ENCODE peak calls at places on chromosomes 16 and 17, in six cellular contexts. T is ascending aorta; C is CD8-positive, alpha-beta T cell; D is activated B cell treated with CpG ODN at 0.5 μM for 24 hours; J is MM.1S; Y is mesothelial cell of epicardium. W is an unnamed sample.
A peak's percentile ranks its signal among the peaks of the same experiment; 100 is the strongest.

GRCh38 chr16:7566360-7566759 is 233.7 kb downstream of the RBFOX1 start:
- DNase-seq in T (no peak), C (no peak), D (no peak), J (no peak), Y (no peak), W (no peak)

GRCh38 chr17:73956595-73957465 is 246.6 kb upstream of the RPL38 start:
- DNase-seq in T (peak; percentile 53), C (peak; percentile 70), D (peak; percentile 26), J (peak; percentile 9), Y (no peak), W (peak; percentile 88)

GRCh38 chr16:10373556-10373955 is 12.3 kb upstream of the ATF7IP2 start:
- DNase-seq in T (no peak), C (no peak), D (no peak), J (no peak), Y (no peak), W (no peak)

GRCh38 chr16:66427036-66427446 is at the start of gene BEAN1:
- DNase-seq in T (peak; percentile 63), C (no peak), D (no peak), J (no peak), Y (no peak), W (no peak)

GRCh38 chr17:34756670-34757021 is 177.3 kb downstream of the TMEM132E start:
- DNase-seq in T (peak; percentile 52), C (no peak), D (no peak), J (no peak), Y (no peak), W (peak; percentile 53)

GRCh38 chr17:40306395-40306794 is 2.6 kb upstream of the RARA start:
- DNase-seq in T (no peak), C (no peak), D (no peak), J (no peak), Y (no peak), W (no peak)

GRCh38 chr16:30535777-30536190 is 1.1 kb upstream of the ZNF747 start:
- DNase-seq in T (peak; percentile 75), C (peak; percentile 61), D (peak; percentile 43), J (no peak), Y (no peak), W (peak; percentile 73)

GRCh38 chr17:6043405-6043804 is 26.8 kb upstream of the WSCD1 start:
- DNase-seq in T (no peak), C (no peak), D (no peak), J (no peak), Y (no peak), W (no peak)

GRCh38 chr17:2212328-2212981 is 91.1 kb downstream of the SMG6 start:
- DNase-seq in T (peak; percentile 86), C (no peak), D (no peak), J (no peak), Y (no peak), W (peak; percentile 73)

GRCh38 chr16:58280146-58280845 is 14.5 kb downstream of the PRSS54 start:
- DNase-seq in T (no peak), C (no peak), D (no peak), J (no peak), Y (no peak), W (no peak)

GRCh38 chr17:2063306-2064146 is 8.6 kb downstream of the HIC1 start:
- DNase-seq in T (no peak), C (no peak), D (no peak), J (no peak), Y (no peak), W (no peak)

GRCh38 chr16:67000384-67001158 is 12.2 kb downstream of the CES4A start:
- DNase-seq in T (peak; percentile 83), C (peak; percentile 45), D (peak; percentile 54), J (no peak), Y (no peak), W (peak; percentile 92)

GRCh38 chr16:48075398-48075797 is 80.4 kb downstream of the ABCC12 start:
- DNase-seq in T (no peak), C (no peak), D (no peak), J (no peak), Y (no peak), W (no peak)

GRCh38 chr17:5272313-5272712 is 9.8 kb upstream of the RABEP1 start:
- DNase-seq in T (no peak), C (no peak), D (no peak), J (no peak), Y (no peak), W (peak; percentile 42)

GRCh38 chr17:12415031-12415430 is 250.7 kb upstream of the MYOCD start:
- DNase-seq in T (peak; percentile 78), C (no peak), D (no peak), J (no peak), Y (no peak), W (no peak)

GRCh38 chr16:59573528-59574271 is 839.6 kb upstream of the GOT2 start:
- DNase-seq in T (no peak), C (no peak), D (no peak), J (no peak), Y (no peak), W (no peak)

GRCh38 chr17:31650756-31651520 is 208.1 kb downstream of the COPRS start:
- DNase-seq in T (no peak), C (no peak), D (no peak), J (no peak), Y (no peak), W (no peak)

GRCh38 chr17:47694018-47694817 is at the start of gene TBKBP1:
- DNase-seq in T (no peak), C (peak; percentile 51), D (peak; percentile 57), J (no peak), Y (peak; percentile 71), W (no peak)

GRCh38 chr17:69719474-69720048 is 305.1 kb downstream of the MAP2K6 start:
- DNase-seq in T (no peak), C (no peak), D (no peak), J (no peak), Y (no peak), W (no peak)

DNA sequence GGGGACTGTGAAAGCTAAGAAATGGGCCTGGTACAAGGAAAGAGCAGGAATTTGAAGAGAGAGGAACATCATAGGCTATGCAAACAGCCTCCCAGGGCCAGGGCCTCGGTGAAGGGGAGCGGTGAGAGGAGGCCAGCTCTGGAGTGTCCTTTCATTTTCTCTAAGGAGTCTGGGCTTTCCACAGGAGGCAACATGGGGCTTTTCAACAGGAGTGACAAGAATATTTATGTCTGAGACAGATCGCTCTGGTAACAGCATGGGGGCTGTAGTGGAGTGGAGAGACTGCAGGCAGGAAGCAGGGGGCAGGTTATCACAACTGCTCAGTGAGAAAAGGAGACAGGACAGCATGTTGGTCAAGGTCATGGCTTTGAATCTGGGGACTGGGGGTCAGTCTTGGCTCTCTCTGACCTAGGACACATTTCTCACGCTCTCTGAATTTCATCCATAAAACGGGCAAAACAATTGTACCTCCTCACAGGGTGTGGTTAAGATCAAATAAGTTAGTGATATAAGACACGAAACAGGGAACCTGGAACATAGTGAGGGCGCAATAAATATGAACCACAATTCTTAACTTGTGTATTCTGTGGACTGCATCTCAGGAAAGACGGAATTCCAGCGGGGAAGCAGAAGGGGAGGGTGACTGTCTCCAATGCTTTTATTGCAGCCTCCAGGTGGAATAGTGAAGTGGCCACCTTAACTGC is 49.9 kb downstream of the TOM1L2 start:
- DNase-seq in T (no peak), C (no peak), D (no peak), J (no peak), Y (no peak), W (peak; percentile 54)
- TF ChIP-seq CTCF in T (no peak), C (no peak), D (no peak), J (no peak), Y (no peak), W (no peak)

GRCh38 chr17:81870155-81870977 is 771 bp downstream of the ARHGDIA start:
- DNase-seq in T (no peak), C (peak; percentile 43), D (peak; percentile 48), J (peak; percentile 47), Y (no peak), W (no peak)

GRCh38 chr17:81868674-81869220 is 2.4 kb downstream of the ARHGDIA start:
- DNase-seq in T (peak; percentile 76), C (no peak), D (no peak), J (no peak), Y (no peak), W (no peak)

GRCh38 chr17:81870978-81871386 is at the start of gene ARHGDIA:
- DNase-seq in T (no peak), C (no peak), D (no peak), J (no peak), Y (no peak), W (no peak)

GRCh38 chr17:81869221-81870154 is 1.6 kb downstream of the ARHGDIA start:
- DNase-seq in T (no peak), C (peak; percentile 48), D (peak; percentile 63), J (no peak), Y (no peak), W (no peak)

DNA sequence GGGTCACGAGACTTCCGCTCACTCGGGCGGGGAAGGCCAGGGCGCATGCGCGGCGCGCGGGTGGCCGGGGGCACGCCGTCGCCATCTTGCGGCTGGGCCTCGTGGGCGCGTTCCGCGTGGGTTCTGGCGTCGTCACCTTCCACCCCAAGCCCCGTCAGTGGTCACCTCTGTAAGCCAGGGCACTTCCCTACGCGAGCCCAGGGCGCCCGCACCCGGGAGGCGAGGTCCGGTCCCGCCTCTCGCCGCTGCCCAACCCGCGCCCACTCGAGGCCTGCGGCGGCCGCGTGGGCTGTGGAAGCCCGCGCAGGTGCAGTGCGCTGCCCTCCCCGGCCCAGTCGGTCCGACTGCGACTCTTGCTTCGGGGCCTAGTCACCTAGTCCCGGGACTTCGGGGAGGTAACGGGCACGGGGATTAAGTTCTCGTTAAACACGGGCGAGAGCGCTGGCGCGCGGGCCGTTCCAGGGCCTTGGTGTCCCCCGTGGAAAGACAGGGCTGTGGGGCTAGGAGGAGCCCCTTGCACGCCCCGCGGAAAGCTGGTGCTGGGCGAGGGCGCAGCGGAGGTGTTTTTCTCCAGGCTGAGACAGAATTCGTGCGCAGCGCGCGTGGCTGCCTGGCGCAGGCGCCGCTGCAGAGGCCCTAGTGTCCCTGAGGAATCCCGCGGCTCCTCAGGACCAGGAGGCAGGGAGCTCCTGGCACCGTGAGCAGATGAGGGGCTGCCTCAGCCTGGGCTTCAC is 417 bp upstream of the ARHGDIA start:
- DNase-seq in T (peak; percentile 96), C (peak; percentile 96), D (peak; percentile 96), J (peak; percentile 93), Y (peak; percentile 87), W (peak; percentile 92)
- TF ChIP-seq CTCF in T (peak; percentile 27), C (no peak), D (no peak), J (peak; percentile 17), Y (no peak), W (peak; percentile 76)

GRCh38 chr17:80053102-80053501 is 16.7 kb downstream of the CCDC40 start:
- DNase-seq in T (no peak), C (no peak), D (no peak), J (no peak), Y (no peak), W (no peak)
- TF ChIP-seq CTCF in T (no peak), C (no peak), D (no peak), J (no peak), Y (no peak), W (no peak)

GRCh38 chr16:55171241-55171640 is 152.8 kb upstream of the IRX6 start:
- DNase-seq in T (no peak), C (no peak), D (no peak), J (no peak), Y (no peak), W (peak; percentile 4)
- TF ChIP-seq CTCF in T (no peak), C (no peak), D (no peak), J (no peak), Y (peak; percentile 40), W (no peak)

GRCh38 chr16:73116576-73116975 is 68.6 kb upstream of the ZFHX3 start:
- DNase-seq in T (no peak), C (no peak), D (no peak), J (no peak), Y (no peak), W (no peak)
- TF ChIP-seq CTCF in T (no peak), C (no peak), D (no peak), J (no peak), Y (no peak), W (no peak)